ENCODE peak calls at places on chromosomes 1 and 21, in six cellular contexts. P is ELR; Y is stimulated activated CD8-positive, alpha-beta memory T cell treated with anti-CD3 and anti-CD28 coated beads, Interleukin-4, amount 100 ng/mL, for 48 hours; C is EL; G is right lobe of liver; W is left ventricle myocardium inferior. X is an unnamed sample.
A peak's percentile ranks its signal among the peaks of the same experiment; 100 is the strongest.

GRCh38 chr1:6724517-6725141 is 23.0 kb upstream of the DNAJC11 start:
- DNase-seq in W (no peak), G (no peak), C (peak; percentile 94), Y (no peak), P (peak; percentile 88), X (peak; percentile 71)

GRCh38 chr1:161119017-161119378 is 1.1 kb downstream of the NIT1 start:
- DNase-seq in Y (no peak), C (peak; percentile 25), G (peak; percentile 79), P (no peak), W (peak; percentile 47), X (peak; percentile 25)

GRCh38 chr1:228372183-228373003 is 34.2 kb downstream of the TRIM11 start:
- DNase-seq in G (peak; percentile 51), Y (no peak), C (no peak), W (peak; percentile 52), P (no peak), X (no peak)

GRCh38 chr1:212982430-212983152 is 32.2 kb downstream of the VASH2 start:
- DNase-seq in Y (no peak), G (no peak), C (no peak), P (no peak), W (no peak), X (no peak)

GRCh38 chr1:29415156-29415830 is 179.0 kb downstream of the PTPRU start:
- DNase-seq in C (no peak), P (peak; percentile 34), Y (no peak), G (no peak), W (no peak), X (peak; percentile 73)

GRCh38 chr1:78176448-78176847 is 130.7 kb downstream of the GIPC2 start:
- DNase-seq in G (no peak), W (no peak), Y (no peak), P (peak; percentile 57), C (peak; percentile 75), X (peak; percentile 84)

GRCh38 chr1:161013104-161013590 is 7.8 kb downstream of the F11R start:
- DNase-seq in G (no peak), P (peak; percentile 88), C (peak; percentile 63), W (no peak), Y (no peak), X (peak; percentile 55)

GRCh38 chr1:55640708-55641473 is 425.7 kb upstream of the USP24 start:
- DNase-seq in Y (peak; percentile 39), W (peak; percentile 65), P (peak; percentile 59), G (peak; percentile 54), C (peak; percentile 70), X (peak; percentile 55)

GRCh38 chr1:91651671-91652071 is 151.0 kb downstream of the CDC7 start:
- DNase-seq in W (peak; percentile 48), C (peak; percentile 21), Y (no peak), G (no peak), P (peak; percentile 3), X (peak; percentile 19)

GRCh38 chr21:15495965-15496364 is 233.8 kb upstream of the USP25 start:
- DNase-seq in C (peak; percentile 51), G (no peak), W (no peak), Y (no peak), P (peak; percentile 63), X (peak; percentile 9)

GRCh38 chr1:39898648-39899603 is 2.8 kb downstream of the MYCL start:
- DNase-seq in P (peak; percentile 65), W (no peak), Y (no peak), C (peak; percentile 58), G (peak; percentile 91), X (peak; percentile 69)